ENCODE peak calls at places on chromosomes 4 and X, in five cellular contexts. One of them, this sample, is unnamed.

GRCh38 chrX:137567474-137568232 is 1.7 kb downstream of the ZIC3 start:
- DNase-seq in A549: no peak
- DNase-seq in H1: no peak
- DNase-seq in HepG2: no peak
- DNase-seq in GM12878: no peak
- DNase-seq in this sample: no peak

GRCh38 chr4:184262901-184263300 is 45.2 kb upstream of the ENPP6 start:
- DNase-seq in A549: no peak
- DNase-seq in H1: no peak
- DNase-seq in HepG2: no peak
- DNase-seq in GM12878: no peak
- DNase-seq in this sample: no peak

GRCh38 chr4:185134176-185134869 is 8.7 kb upstream of the SLC25A4 start:
- DNase-seq in A549: peak; percentile 47
- DNase-seq in H1: no peak
- DNase-seq in HepG2: peak; percentile 42
- DNase-seq in GM12878: no peak
- DNase-seq in this sample: peak; percentile 40

GRCh38 chr4:158945529-158946108 is 157.3 kb upstream of the RAPGEF2 start:
- DNase-seq in A549: no peak
- DNase-seq in H1: no peak
- DNase-seq in HepG2: no peak
- DNase-seq in GM12878: no peak
- DNase-seq in this sample: no peak

GRCh38 chr4:167282171-167282864 is 48.0 kb upstream of the SPOCK3 start:
- DNase-seq in A549: no peak
- DNase-seq in H1: no peak
- DNase-seq in HepG2: no peak
- DNase-seq in GM12878: no peak
- DNase-seq in this sample: no peak

GRCh38 chr4:1601852-1602525 is 82.1 kb downstream of the FAM53A start:
- DNase-seq in A549: no peak
- DNase-seq in H1: no peak
- DNase-seq in HepG2: no peak
- DNase-seq in GM12878: no peak
- DNase-seq in this sample: no peak

GRCh38 chr4:68375667-68376559 is 26.0 kb upstream of the YTHDC1 start:
- DNase-seq in A549: peak; percentile 46
- DNase-seq in H1: no peak
- DNase-seq in HepG2: peak; percentile 66
- DNase-seq in GM12878: no peak
- DNase-seq in this sample: peak; percentile 30

GRCh38 chrX:53321943-53322497 is 40.6 kb upstream of the IQSEC2 start:
- DNase-seq in A549: no peak
- DNase-seq in H1: no peak
- DNase-seq in HepG2: no peak
- DNase-seq in GM12878: no peak
- DNase-seq in this sample: no peak

GRCh38 chrX:155070038-155070437 is 898 bp downstream of the CMC4 start:
- DNase-seq in A549: no peak
- DNase-seq in H1: no peak
- DNase-seq in HepG2: no peak
- DNase-seq in GM12878: no peak
- DNase-seq in this sample: no peak

GRCh38 chrX:155071694-155072215 is 447 bp downstream of the BRCC3 start:
- DNase-seq in A549: no peak
- DNase-seq in H1: no peak
- DNase-seq in HepG2: no peak
- DNase-seq in GM12878: no peak
- DNase-seq in this sample: no peak

GRCh38 chr4:150047546-150047945 is 30.7 kb upstream of the DCLK2 start:
- DNase-seq in A549: no peak
- DNase-seq in H1: no peak
- DNase-seq in HepG2: no peak
- DNase-seq in GM12878: no peak
- DNase-seq in this sample: no peak

GRCh38 chr4:8665406-8666360 is 73.1 kb downstream of the CPZ start:
- DNase-seq in A549: no peak
- DNase-seq in H1: no peak
- DNase-seq in HepG2: no peak
- DNase-seq in GM12878: no peak
- DNase-seq in this sample: no peak

GRCh38 chrX:114047558-114047957 is 536.3 kb upstream of the HTR2C start:
- DNase-seq in A549: no peak
- DNase-seq in H1: no peak
- DNase-seq in HepG2: no peak
- DNase-seq in GM12878: no peak
- DNase-seq in this sample: no peak

GRCh38 chr4:149980941-149981340 is 97.3 kb upstream of the DCLK2 start:
- DNase-seq in A549: peak; percentile 25
- DNase-seq in H1: peak; percentile 13
- DNase-seq in HepG2: peak; percentile 26
- DNase-seq in GM12878: no peak
- DNase-seq in this sample: peak; percentile 42

GRCh38 chr4:122689972-122690371 is 42.5 kb upstream of the BBS12 start:
- DNase-seq in A549: no peak
- DNase-seq in H1: no peak
- DNase-seq in HepG2: no peak
- DNase-seq in GM12878: peak; percentile 37
- DNase-seq in this sample: no peak

GRCh38 chrX:82237328-82237727 is 1035.4 kb downstream of the SH3BGRL start:
- DNase-seq in A549: no peak
- DNase-seq in H1: no peak
- DNase-seq in HepG2: no peak
- DNase-seq in GM12878: no peak
- DNase-seq in this sample: no peak

GRCh38 chrX:2819345-2820130 is 9.2 kb upstream of the GYG2 start:
- DNase-seq in A549: peak; percentile 67
- DNase-seq in H1: no peak
- DNase-seq in HepG2: peak; percentile 9
- DNase-seq in GM12878: no peak
- DNase-seq in this sample: peak; percentile 32

GRCh38 chr4:146333187-146333894 is 119.0 kb downstream of the REELD1 start:
- DNase-seq in A549: no peak
- DNase-seq in H1: no peak
- DNase-seq in HepG2: peak; percentile 7
- DNase-seq in GM12878: peak; percentile 59
- DNase-seq in this sample: no peak

GRCh38 chrX:130393451-130394074 is 8.1 kb upstream of the GPR119 start:
- DNase-seq in A549: peak; percentile 71
- DNase-seq in H1: peak; percentile 3
- DNase-seq in HepG2: peak; percentile 12
- DNase-seq in GM12878: no peak
- DNase-seq in this sample: no peak

GRCh38 chr4:53905935-53906377 is 158.4 kb downstream of the CHIC2 start:
- DNase-seq in A549: no peak
- DNase-seq in H1: no peak
- DNase-seq in HepG2: peak; percentile 36
- DNase-seq in GM12878: peak; percentile 7
- DNase-seq in this sample: no peak

GRCh38 chrX:150907474-150907873 is 9.0 kb upstream of the CD99L2 start:
- DNase-seq in A549: no peak
- DNase-seq in H1: no peak
- DNase-seq in HepG2: no peak
- DNase-seq in GM12878: no peak
- DNase-seq in this sample: no peak

GRCh38 chr4:53647547-53647946 is 56.3 kb upstream of the LNX1 start:
- DNase-seq in A549: no peak
- DNase-seq in H1: no peak
- DNase-seq in HepG2: no peak
- DNase-seq in GM12878: no peak
- DNase-seq in this sample: no peak

GRCh38 chr4:101835121-101835904 is 44.8 kb downstream of the BANK1 start:
- DNase-seq in A549: peak; percentile 23
- DNase-seq in H1: no peak
- DNase-seq in HepG2: peak; percentile 15
- DNase-seq in GM12878: no peak
- DNase-seq in this sample: no peak

GRCh38 chrX:151081016-151081415 is 95.4 kb upstream of the GPR50 start:
- DNase-seq in A549: no peak
- DNase-seq in H1: no peak
- DNase-seq in HepG2: no peak
- DNase-seq in GM12878: no peak
- DNase-seq in this sample: no peak

GRCh38 chrX:8971116-8971515 is 62.8 kb downstream of the FAM9B start:
- DNase-seq in A549: peak; percentile 20
- DNase-seq in H1: no peak
- DNase-seq in HepG2: peak; percentile 39
- DNase-seq in GM12878: no peak
- DNase-seq in this sample: peak; percentile 30

GRCh38 chrX:150329888-150330287 is 33.2 kb upstream of the MAMLD1 start:
- DNase-seq in A549: no peak
- DNase-seq in H1: no peak
- DNase-seq in HepG2: no peak
- DNase-seq in GM12878: no peak
- DNase-seq in this sample: no peak

GRCh38 chr4:13701937-13702446 is 74.5 kb upstream of the BOD1L1 start:
- DNase-seq in A549: peak; percentile 30
- DNase-seq in H1: no peak
- DNase-seq in HepG2: peak; percentile 1
- DNase-seq in GM12878: no peak
- DNase-seq in this sample: no peak

GRCh38 chr4:84403656-84404055 is 95.4 kb downstream of the NKX6-1 start:
- DNase-seq in A549: no peak
- DNase-seq in H1: no peak
- DNase-seq in HepG2: no peak
- DNase-seq in GM12878: no peak
- DNase-seq in this sample: no peak

GRCh38 chr4:40182979-40183378 is 13.9 kb upstream of the RHOH start:
- DNase-seq in A549: no peak
- DNase-seq in H1: no peak
- DNase-seq in HepG2: no peak
- DNase-seq in GM12878: no peak
- DNase-seq in this sample: no peak

GRCh38 chr4:40187386-40187913 is 9.4 kb upstream of the RHOH start:
- DNase-seq in A549: no peak
- DNase-seq in H1: no peak
- DNase-seq in HepG2: no peak
- DNase-seq in GM12878: no peak
- DNase-seq in this sample: no peak

GRCh38 chr4:40183615-40184411 is 13.0 kb upstream of the RHOH start:
- DNase-seq in A549: no peak
- DNase-seq in H1: no peak
- DNase-seq in HepG2: no peak
- DNase-seq in GM12878: no peak
- DNase-seq in this sample: no peak

GRCh38 chr4:40186665-40187014 is 10.2 kb upstream of the RHOH start:
- DNase-seq in A549: no peak
- DNase-seq in H1: no peak
- DNase-seq in HepG2: no peak
- DNase-seq in GM12878: no peak
- DNase-seq in this sample: no peak

GRCh38 chr4:40185830-40186664 is 10.8 kb upstream of the RHOH start:
- DNase-seq in A549: no peak
- DNase-seq in H1: no peak
- DNase-seq in HepG2: no peak
- DNase-seq in GM12878: peak; percentile 94
- DNase-seq in this sample: no peak
- H3K27ac ChIP-seq in A549: peak overlapping the region; percentile 33
- H3K27ac ChIP-seq in H1: no peak overlapping the region
- H3K27ac ChIP-seq in HepG2: no peak overlapping the region
- H3K27ac ChIP-seq in GM12878: peak overlapping the region; percentile 89
- H3K27ac ChIP-seq in this sample: no peak overlapping the region

DNA sequence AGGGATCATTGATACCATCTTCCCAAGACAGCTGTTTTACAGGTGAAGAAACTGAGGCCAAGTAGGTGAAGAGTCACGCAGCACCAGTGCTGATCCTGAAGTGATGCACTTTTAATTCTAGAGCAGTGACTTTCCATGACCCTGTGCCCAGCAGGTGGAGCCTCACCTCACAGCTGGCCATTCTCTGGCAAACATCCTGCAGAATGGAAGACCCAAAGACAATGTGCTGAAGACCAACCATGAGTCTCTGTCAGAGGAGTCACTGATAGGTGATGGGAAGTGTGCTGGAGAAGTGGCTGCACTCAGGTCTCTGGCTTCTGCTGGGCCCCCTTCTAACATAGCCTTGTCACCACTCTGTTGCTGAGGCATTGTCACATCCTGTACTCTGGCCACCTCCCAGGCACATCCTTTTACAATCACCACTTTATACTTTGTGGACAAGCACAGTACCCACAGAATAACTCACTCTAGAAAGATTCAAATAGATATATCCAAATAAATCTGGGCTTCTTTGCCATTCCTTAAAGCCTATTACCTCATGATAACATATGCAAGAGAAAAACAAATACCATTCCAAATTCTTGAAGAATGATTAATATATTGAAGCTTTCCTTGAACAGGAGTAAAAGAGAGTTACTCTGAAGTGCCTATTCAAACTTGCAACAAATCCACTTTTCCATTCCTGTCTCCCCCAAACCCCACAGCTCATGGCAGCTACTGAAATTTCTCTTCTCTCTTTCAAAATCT is 64.1 kb upstream of the SCOC start:
- DNase-seq in A549: no peak
- DNase-seq in H1: no peak
- DNase-seq in HepG2: no peak
- DNase-seq in GM12878: no peak
- DNase-seq in this sample: no peak
- TF ChIP-seq KDM1A in A549: no peak
- TF ChIP-seq KDM1A in H1: no peak
- TF ChIP-seq KDM1A in HepG2: no peak
- TF ChIP-seq KDM1A in GM12878: no peak
- TF ChIP-seq KDM1A in this sample: no peak

GRCh38 chrX:23062359-23062758 is 62.6 kb downstream of the DDX53 start:
- DNase-seq in A549: no peak
- DNase-seq in H1: no peak
- DNase-seq in HepG2: no peak
- DNase-seq in GM12878: no peak
- DNase-seq in this sample: no peak
- H3K4me2 ChIP-seq in A549: no peak overlapping the region
- H3K4me2 ChIP-seq in H1: no peak overlapping the region
- H3K4me2 ChIP-seq in HepG2: no peak overlapping the region
- H3K4me2 ChIP-seq in GM12878: no peak overlapping the region
- H3K4me2 ChIP-seq in this sample: no peak overlapping the region

GRCh38 chr4:51901363-51901762 is 58.4 kb downstream of the DCUN1D4 start:
- DNase-seq in A549: no peak
- DNase-seq in H1: no peak
- DNase-seq in HepG2: no peak
- DNase-seq in GM12878: no peak
- DNase-seq in this sample: no peak
- H3K27ac ChIP-seq in A549: no peak overlapping the region
- H3K27ac ChIP-seq in H1: no peak overlapping the region
- H3K27ac ChIP-seq in HepG2: no peak overlapping the region
- H3K27ac ChIP-seq in GM12878: no peak overlapping the region
- H3K27ac ChIP-seq in this sample: no peak overlapping the region